ENCODE peak calls at places on chromosomes 7 and 10, in nine cellular contexts. One of them, this sample, is unnamed.

GRCh38 chr7:157544226-157544625 is 207.4 kb downstream of the DNAJB6 start:
- DNase-seq in AG10803: no peak
- DNase-seq in uterus: no peak
- DNase-seq in OCI-LY7: no peak
- DNase-seq in RWPE1: no peak
- DNase-seq in adrenal gland: no peak
- DNase-seq in AG09309: no peak
- DNase-seq in progenitor cell of endocrine pancreas: no peak
- DNase-seq in WTC11: peak
- DNase-seq in this sample: peak

GRCh38 chr7:110522061-110522750 is 568.7 kb upstream of the LRRN3 start:
- DNase-seq in uterus: no peak
- DNase-seq in WTC11: no peak
- DNase-seq in AG09309: no peak
- DNase-seq in adrenal gland: no peak
- DNase-seq in AG10803: no peak
- DNase-seq in progenitor cell of endocrine pancreas: no peak
- DNase-seq in RWPE1: no peak
- DNase-seq in OCI-LY7: no peak
- DNase-seq in this sample: no peak

GRCh38 chr7:156962897-156963296 is 13.4 kb downstream of the NOM1 start:
- DNase-seq in OCI-LY7: no peak
- DNase-seq in AG10803: no peak
- DNase-seq in WTC11: no peak
- DNase-seq in RWPE1: no peak
- DNase-seq in progenitor cell of endocrine pancreas: no peak
- DNase-seq in uterus: no peak
- DNase-seq in AG09309: no peak
- DNase-seq in adrenal gland: no peak
- DNase-seq in this sample: peak

GRCh38 chr7:108463613-108464012 is 7.4 kb upstream of the NRCAM start:
- DNase-seq in WTC11: no peak
- DNase-seq in AG10803: no peak
- DNase-seq in OCI-LY7: no peak
- DNase-seq in uterus: no peak
- DNase-seq in progenitor cell of endocrine pancreas: no peak
- DNase-seq in AG09309: no peak
- DNase-seq in RWPE1: no peak
- DNase-seq in adrenal gland: no peak
- DNase-seq in this sample: no peak

GRCh38 chr10:72567884-72568283 is 58.0 kb downstream of the MICU1 start:
- DNase-seq in AG09309: no peak
- DNase-seq in progenitor cell of endocrine pancreas: no peak
- DNase-seq in uterus: no peak
- DNase-seq in WTC11: no peak
- DNase-seq in OCI-LY7: peak
- DNase-seq in RWPE1: peak
- DNase-seq in AG10803: no peak
- DNase-seq in adrenal gland: no peak
- DNase-seq in this sample: no peak

GRCh38 chr7:148962823-148963582 is 65.3 kb downstream of the PDIA4 start:
- DNase-seq in uterus: peak
- DNase-seq in AG10803: peak
- DNase-seq in OCI-LY7: peak
- DNase-seq in RWPE1: no peak
- DNase-seq in AG09309: no peak
- DNase-seq in WTC11: no peak
- DNase-seq in adrenal gland: peak
- DNase-seq in progenitor cell of endocrine pancreas: peak
- DNase-seq in this sample: peak

GRCh38 chr7:74633451-74633921 is 24.0 kb upstream of the GTF2I start:
- DNase-seq in progenitor cell of endocrine pancreas: no peak
- DNase-seq in OCI-LY7: no peak
- DNase-seq in RWPE1: no peak
- DNase-seq in AG09309: no peak
- DNase-seq in uterus: no peak
- DNase-seq in adrenal gland: no peak
- DNase-seq in AG10803: no peak
- DNase-seq in WTC11: no peak
- DNase-seq in this sample: no peak

GRCh38 chr10:124341768-124342135 is 77.0 kb downstream of the OAT start:
- DNase-seq in WTC11: no peak
- DNase-seq in OCI-LY7: no peak
- DNase-seq in adrenal gland: no peak
- DNase-seq in AG09309: no peak
- DNase-seq in RWPE1: no peak
- DNase-seq in progenitor cell of endocrine pancreas: no peak
- DNase-seq in uterus: no peak
- DNase-seq in AG10803: no peak
- DNase-seq in this sample: no peak

GRCh38 chr10:44395902-44396670 is 11.2 kb upstream of the CXCL12 start:
- DNase-seq in WTC11: no peak
- DNase-seq in AG09309: no peak
- DNase-seq in RWPE1: no peak
- DNase-seq in adrenal gland: no peak
- DNase-seq in AG10803: no peak
- DNase-seq in progenitor cell of endocrine pancreas: no peak
- DNase-seq in uterus: peak
- DNase-seq in OCI-LY7: no peak
- DNase-seq in this sample: no peak

GRCh38 chr10:30491832-30492530 is 58.0 kb downstream of the MAP3K8 start:
- DNase-seq in progenitor cell of endocrine pancreas: no peak
- DNase-seq in AG10803: no peak
- DNase-seq in AG09309: no peak
- DNase-seq in RWPE1: no peak
- DNase-seq in OCI-LY7: peak
- DNase-seq in adrenal gland: no peak
- DNase-seq in uterus: no peak
- DNase-seq in WTC11: no peak
- DNase-seq in this sample: no peak

GRCh38 chr7:66847879-66848810 is 72.9 kb upstream of the TMEM248 start:
- DNase-seq in AG09309: peak
- DNase-seq in adrenal gland: no peak
- DNase-seq in WTC11: peak
- DNase-seq in RWPE1: peak
- DNase-seq in uterus: no peak
- DNase-seq in AG10803: peak
- DNase-seq in progenitor cell of endocrine pancreas: no peak
- DNase-seq in OCI-LY7: no peak
- DNase-seq in this sample: no peak

GRCh38 chr7:151469281-151469680 is 29.3 kb upstream of the CRYGN start:
- DNase-seq in adrenal gland: no peak
- DNase-seq in RWPE1: no peak
- DNase-seq in OCI-LY7: no peak
- DNase-seq in uterus: no peak
- DNase-seq in progenitor cell of endocrine pancreas: no peak
- DNase-seq in AG10803: no peak
- DNase-seq in AG09309: no peak
- DNase-seq in WTC11: no peak
- DNase-seq in this sample: no peak

GRCh38 chr7:134477954-134478353 is 19.1 kb upstream of the AKR1B1 start:
- DNase-seq in AG09309: no peak
- DNase-seq in AG10803: no peak
- DNase-seq in adrenal gland: no peak
- DNase-seq in uterus: no peak
- DNase-seq in RWPE1: no peak
- DNase-seq in progenitor cell of endocrine pancreas: no peak
- DNase-seq in WTC11: no peak
- DNase-seq in OCI-LY7: no peak
- DNase-seq in this sample: no peak

GRCh38 chr7:119964640-119965542 is 308.1 kb upstream of the KCND2 start:
- DNase-seq in AG09309: no peak
- DNase-seq in AG10803: peak
- DNase-seq in adrenal gland: no peak
- DNase-seq in OCI-LY7: no peak
- DNase-seq in uterus: no peak
- DNase-seq in progenitor cell of endocrine pancreas: no peak
- DNase-seq in RWPE1: no peak
- DNase-seq in WTC11: no peak
- DNase-seq in this sample: no peak

GRCh38 chr10:59876695-59877094 is 29.7 kb downstream of the CCDC6 start:
- DNase-seq in RWPE1: no peak
- DNase-seq in AG10803: no peak
- DNase-seq in adrenal gland: no peak
- DNase-seq in OCI-LY7: no peak
- DNase-seq in WTC11: no peak
- DNase-seq in AG09309: no peak
- DNase-seq in uterus: no peak
- DNase-seq in progenitor cell of endocrine pancreas: no peak
- DNase-seq in this sample: no peak

DNA sequence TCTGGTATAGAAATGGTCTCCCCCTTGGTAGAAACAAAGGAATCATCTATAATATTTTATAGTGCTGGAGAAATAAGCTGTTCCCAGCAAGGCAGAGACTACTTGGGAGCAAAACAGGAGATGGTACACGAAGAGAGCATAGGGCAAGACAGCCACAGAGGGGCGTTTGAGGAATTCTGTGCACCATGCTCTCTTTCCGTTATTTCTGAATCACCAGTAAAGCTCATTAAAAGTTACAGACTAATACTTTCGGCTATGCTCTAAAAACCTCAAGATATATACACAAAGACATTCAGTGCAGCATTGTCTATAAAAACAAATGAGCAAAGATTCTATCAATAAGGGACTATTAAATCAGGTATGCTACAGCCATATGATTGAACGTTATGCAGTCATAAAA is 68.5 kb upstream of the FHIP2A start:
- DNase-seq in progenitor cell of endocrine pancreas: no peak
- DNase-seq in OCI-LY7: no peak
- DNase-seq in AG10803: peak
- DNase-seq in WTC11: no peak
- DNase-seq in AG09309: peak
- DNase-seq in adrenal gland: no peak
- DNase-seq in RWPE1: no peak
- DNase-seq in uterus: no peak
- DNase-seq in this sample: no peak
- TF ChIP-seq CTCF in progenitor cell of endocrine pancreas: no peak
- TF ChIP-seq CTCF in OCI-LY7: no peak
- TF ChIP-seq CTCF in AG10803: peak
- TF ChIP-seq CTCF in WTC11: no peak
- TF ChIP-seq CTCF in AG09309: peak
- TF ChIP-seq CTCF in adrenal gland: no peak
- TF ChIP-seq CTCF in RWPE1: no peak
- TF ChIP-seq CTCF in uterus: no peak
- TF ChIP-seq CTCF in this sample: no peak

GRCh38 chr10:100401631-100402328 is 54.7 kb downstream of the SCD start:
- DNase-seq in WTC11: no peak
- DNase-seq in AG10803: no peak
- DNase-seq in AG09309: no peak
- DNase-seq in uterus: no peak
- DNase-seq in OCI-LY7: no peak
- DNase-seq in progenitor cell of endocrine pancreas: no peak
- DNase-seq in adrenal gland: no peak
- DNase-seq in RWPE1: no peak
- DNase-seq in this sample: no peak
- TF ChIP-seq CTCF in WTC11: no peak
- TF ChIP-seq CTCF in AG10803: no peak
- TF ChIP-seq CTCF in AG09309: no peak
- TF ChIP-seq CTCF in uterus: no peak
- TF ChIP-seq CTCF in OCI-LY7: no peak
- TF ChIP-seq CTCF in progenitor cell of endocrine pancreas: no peak
- TF ChIP-seq CTCF in adrenal gland: no peak
- TF ChIP-seq CTCF in RWPE1: no peak
- TF ChIP-seq CTCF in this sample: no peak

DNA sequence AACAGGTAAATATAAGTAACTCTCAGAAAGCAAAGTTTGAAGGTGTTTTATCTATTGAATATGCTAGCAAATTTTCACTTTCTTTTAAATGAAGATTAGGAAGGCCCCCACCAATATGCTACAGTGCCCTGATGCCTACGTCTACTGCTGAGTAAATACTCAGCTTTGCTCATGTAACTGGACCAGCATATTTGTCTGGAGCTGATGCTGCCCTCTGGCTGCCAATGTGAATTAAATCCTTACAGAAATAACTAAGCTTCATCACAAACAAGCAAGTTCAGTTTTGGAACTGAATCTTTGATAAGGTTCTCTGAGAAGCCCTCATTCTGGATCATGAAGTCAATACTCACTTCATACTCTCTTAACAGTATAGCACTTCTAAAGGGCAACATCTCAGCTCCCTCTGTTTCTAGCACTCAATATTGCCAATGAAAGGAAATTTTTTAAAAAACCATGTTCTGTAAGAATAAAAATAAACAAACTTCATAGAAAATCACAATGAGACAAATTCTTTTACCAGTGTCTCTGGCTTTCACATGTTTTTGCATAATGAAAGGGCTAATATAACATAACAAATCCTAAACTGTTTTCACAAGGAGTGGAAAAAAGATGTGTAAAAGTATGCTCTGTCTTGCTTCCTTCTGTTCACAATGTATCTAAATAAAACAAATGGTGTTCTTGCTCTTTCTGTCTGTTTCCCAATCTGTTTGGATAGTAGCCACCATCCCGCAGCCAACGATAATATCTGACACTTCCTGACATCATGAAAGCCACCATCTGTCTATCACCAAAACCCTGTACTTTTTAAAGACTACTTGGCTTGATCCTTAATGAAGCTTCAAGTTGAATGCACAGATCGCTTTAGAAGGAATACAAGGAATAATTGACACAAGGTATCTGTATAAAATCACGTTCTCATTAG is 246.5 kb downstream of the ETV1 start:
- DNase-seq in WTC11: peak
- DNase-seq in OCI-LY7: peak
- DNase-seq in progenitor cell of endocrine pancreas: no peak
- DNase-seq in AG10803: peak
- DNase-seq in adrenal gland: peak
- DNase-seq in RWPE1: peak
- DNase-seq in AG09309: no peak
- DNase-seq in uterus: no peak
- DNase-seq in this sample: no peak
- TF ChIP-seq CTCF in WTC11: no peak
- TF ChIP-seq CTCF in OCI-LY7: peak
- TF ChIP-seq CTCF in progenitor cell of endocrine pancreas: peak
- TF ChIP-seq CTCF in AG10803: peak
- TF ChIP-seq CTCF in adrenal gland: peak
- TF ChIP-seq CTCF in RWPE1: peak
- TF ChIP-seq CTCF in AG09309: peak
- TF ChIP-seq CTCF in uterus: peak
- TF ChIP-seq CTCF in this sample: peak

GRCh38 chr10:132932461-132933307 is 9.7 kb downstream of the CFAP46 start:
- DNase-seq in progenitor cell of endocrine pancreas: no peak
- DNase-seq in AG09309: no peak
- DNase-seq in WTC11: no peak
- DNase-seq in RWPE1: no peak
- DNase-seq in OCI-LY7: no peak
- DNase-seq in AG10803: no peak
- DNase-seq in uterus: no peak
- DNase-seq in adrenal gland: no peak
- DNase-seq in this sample: peak
- TF ChIP-seq CTCF in progenitor cell of endocrine pancreas: no peak
- TF ChIP-seq CTCF in AG09309: no peak
- TF ChIP-seq CTCF in WTC11: no peak
- TF ChIP-seq CTCF in RWPE1: no peak
- TF ChIP-seq CTCF in OCI-LY7: no peak
- TF ChIP-seq CTCF in AG10803: no peak
- TF ChIP-seq CTCF in uterus: no peak
- TF ChIP-seq CTCF in adrenal gland: no peak
- TF ChIP-seq CTCF in this sample: no peak

DNA sequence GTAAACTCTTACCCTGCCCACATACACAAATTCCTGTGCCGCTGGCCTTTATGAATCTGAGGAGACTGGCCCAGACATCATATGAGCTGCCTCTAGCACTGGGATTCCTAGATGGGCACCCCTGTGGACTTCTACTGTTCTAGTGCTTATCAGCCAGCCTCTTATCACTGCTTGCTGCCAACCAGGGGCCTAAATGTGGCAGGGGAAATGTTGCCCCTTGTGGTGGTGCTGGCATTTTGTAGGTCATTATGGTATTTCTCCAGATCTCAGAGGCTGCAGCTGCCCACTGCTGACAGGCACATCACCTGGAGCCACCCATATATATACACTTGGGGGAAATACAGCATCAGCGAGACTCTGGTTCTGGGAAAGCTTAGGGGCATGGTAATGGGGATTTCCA is 5.4 kb downstream of the SFR1 start:
- DNase-seq in RWPE1: peak
- DNase-seq in progenitor cell of endocrine pancreas: no peak
- DNase-seq in AG09309: no peak
- DNase-seq in AG10803: no peak
- DNase-seq in WTC11: peak
- DNase-seq in OCI-LY7: peak
- DNase-seq in adrenal gland: no peak
- DNase-seq in uterus: no peak
- DNase-seq in this sample: no peak
- TF ChIP-seq CTCF in RWPE1: peak
- TF ChIP-seq CTCF in progenitor cell of endocrine pancreas: peak
- TF ChIP-seq CTCF in AG09309: no peak
- TF ChIP-seq CTCF in AG10803: no peak
- TF ChIP-seq CTCF in WTC11: no peak
- TF ChIP-seq CTCF in OCI-LY7: peak
- TF ChIP-seq CTCF in adrenal gland: no peak
- TF ChIP-seq CTCF in uterus: no peak
- TF ChIP-seq CTCF in this sample: no peak